ENCODE peak calls at places on chromosome 12, in five cellular contexts. Y, O, M, F and U are unnamed samples.

GRCh38 chr12:122894173-122895121 is 1.5 kb downstream of the VPS37B start:
- DNase-seq in Y (no peak), O (no peak), M (no peak), F (no peak), U (no peak)

GRCh38 chr12:12807970-12808702 is 5.0 kb upstream of the DDX47 start:
- DNase-seq in Y (peak), O (no peak), M (peak), F (no peak), U (peak)

GRCh38 chr12:128567730-128568129 is 256.0 kb downstream of the SLC15A4 start:
- DNase-seq in Y (no peak), O (no peak), M (no peak), F (no peak), U (no peak)

GRCh38 chr12:25496098-25496587 is 56.9 kb downstream of the LMNTD1 start:
- DNase-seq in Y (no peak), O (no peak), M (no peak), F (no peak), U (no peak)

GRCh38 chr12:132400011-132400641 is 70.7 kb upstream of the GALNT9 start:
- DNase-seq in Y (no peak), O (no peak), M (no peak), F (no peak), U (no peak)

GRCh38 chr12:123388218-123388947 is 4.5 kb downstream of the KMT5A start:
- DNase-seq in Y (peak), O (peak), M (peak), F (peak), U (peak)

GRCh38 chr12:51318846-51319570 is 5.0 kb downstream of the BIN2 start:
- DNase-seq in Y (no peak), O (no peak), M (no peak), F (no peak), U (no peak)

GRCh38 chr12:94139816-94140215 is 8.6 kb upstream of the PLXNC1 start:
- DNase-seq in Y (no peak), O (no peak), M (no peak), F (no peak), U (no peak)

GRCh38 chr12:67921286-67921685 is 68.0 kb upstream of the IFNG-AS1 start:
- DNase-seq in Y (no peak), O (no peak), M (no peak), F (no peak), U (no peak)

GRCh38 chr12:123450636-123451035 is 7.3 kb upstream of the SNRNP35 start:
- DNase-seq in Y (no peak), O (no peak), M (no peak), F (no peak), U (no peak)

GRCh38 chr12:49478949-49479664 is 59.7 kb upstream of the KCNH3 start:
- DNase-seq in Y (peak), O (no peak), M (no peak), F (no peak), U (no peak)

GRCh38 chr12:78864483-78865296 is at the start of gene SYT1:
- DNase-seq in Y (no peak), O (peak), M (no peak), F (peak), U (no peak)

GRCh38 chr12:112386726-112387125 is 4.5 kb upstream of the HECTD4 start:
- DNase-seq in Y (no peak), O (no peak), M (no peak), F (no peak), U (no peak)

GRCh38 chr12:67786086-67786485 is 137.5 kb downstream of the DYRK2 start:
- DNase-seq in Y (no peak), O (no peak), M (no peak), F (no peak), U (no peak)

GRCh38 chr12:108205864-108206263 is 76.8 kb downstream of the WSCD2 start:
- DNase-seq in Y (no peak), O (no peak), M (no peak), F (no peak), U (no peak)

GRCh38 chr12:101671157-101671791 is 26.2 kb upstream of the CHPT1 start:
- DNase-seq in Y (no peak), O (no peak), M (no peak), F (no peak), U (no peak)

GRCh38 chr12:6234906-6235305 is 34.7 kb downstream of the CD9 start:
- DNase-seq in Y (no peak), O (no peak), M (no peak), F (no peak), U (no peak)

GRCh38 chr12:18217981-18218380 is 43.3 kb upstream of the PIK3C2G start:
- DNase-seq in Y (no peak), O (no peak), M (no peak), F (no peak), U (no peak)

GRCh38 chr12:90953956-90954421 is 987 bp downstream of the CCER1 start:
- DNase-seq in Y (no peak), O (no peak), M (no peak), F (peak), U (no peak)

GRCh38 chr12:109154485-109155438 is 38.4 kb downstream of the ACACB start:
- DNase-seq in Y (peak), O (peak), M (peak), F (peak), U (peak)

GRCh38 chr12:82527165-82527780 is 159.4 kb upstream of the TMTC2 start:
- DNase-seq in Y (peak), O (no peak), M (peak), F (peak), U (no peak)

GRCh38 chr12:57632369-57632897 is 568 bp downstream of the B4GALNT1 start:
- DNase-seq in Y (no peak), O (no peak), M (no peak), F (peak), U (peak)

GRCh38 chr12:62481843-62482540 is 15.4 kb downstream of the MON2 start:
- DNase-seq in Y (no peak), O (no peak), M (no peak), F (no peak), U (no peak)

GRCh38 chr12:10235761-10236631 is 23.3 kb downstream of the GABARAPL1 start:
- DNase-seq in Y (no peak), O (no peak), M (peak), F (peak), U (no peak)

GRCh38 chr12:68806488-68807237 is 1.3 kb upstream of the MDM2 start:
- DNase-seq in Y (no peak), O (no peak), M (no peak), F (no peak), U (no peak)

GRCh38 chr12:132506730-132507538 is 17.0 kb downstream of the FBRSL1 start:
- DNase-seq in Y (peak), O (peak), M (peak), F (no peak), U (peak)

GRCh38 chr12:27711957-27712356 is 1.3 kb downstream of the MRPS35 start:
- DNase-seq in Y (no peak), O (no peak), M (no peak), F (no peak), U (no peak)
- H3K4me3 ChIP-seq in Y (peak), O (peak), M (no peak), F (peak), U (no peak)

GRCh38 chr12:53034459-53034858 is 15.4 kb upstream of the TNS2 start:
- DNase-seq in Y (no peak), O (no peak), M (no peak), F (no peak), U (no peak)
- H3K27ac ChIP-seq in Y (no peak), O (no peak), M (no peak), F (no peak), U (no peak)

GRCh38 chr12:116302200-116303075 is 24.9 kb upstream of the MED13L start:
- DNase-seq in Y (no peak), O (no peak), M (no peak), F (no peak), U (peak)
- H3K4me3 ChIP-seq in Y (no peak), O (no peak), M (no peak), F (no peak), U (no peak)

GRCh38 chr12:2462087-2462486 is 332.7 kb upstream of the FKBP4 start:
- DNase-seq in Y (no peak), O (no peak), M (no peak), F (no peak), U (no peak)
- H3K27ac ChIP-seq in Y (no peak), O (no peak), M (no peak), F (no peak), U (no peak)

GRCh38 chr12:96049096-96049495 is 13.7 kb upstream of the LTA4H start:
- DNase-seq in Y (no peak), O (no peak), M (no peak), F (no peak), U (no peak)

GRCh38 chr12:96047151-96047620 is 11.8 kb upstream of the LTA4H start:
- DNase-seq in Y (no peak), O (no peak), M (no peak), F (no peak), U (no peak)

GRCh38 chr12:96046543-96047137 is 11.3 kb upstream of the LTA4H start:
- DNase-seq in Y (no peak), O (no peak), M (no peak), F (no peak), U (no peak)

GRCh38 chr12:96048392-96048969 is 13.1 kb upstream of the LTA4H start:
- DNase-seq in Y (no peak), O (no peak), M (no peak), F (peak), U (no peak)

DNA sequence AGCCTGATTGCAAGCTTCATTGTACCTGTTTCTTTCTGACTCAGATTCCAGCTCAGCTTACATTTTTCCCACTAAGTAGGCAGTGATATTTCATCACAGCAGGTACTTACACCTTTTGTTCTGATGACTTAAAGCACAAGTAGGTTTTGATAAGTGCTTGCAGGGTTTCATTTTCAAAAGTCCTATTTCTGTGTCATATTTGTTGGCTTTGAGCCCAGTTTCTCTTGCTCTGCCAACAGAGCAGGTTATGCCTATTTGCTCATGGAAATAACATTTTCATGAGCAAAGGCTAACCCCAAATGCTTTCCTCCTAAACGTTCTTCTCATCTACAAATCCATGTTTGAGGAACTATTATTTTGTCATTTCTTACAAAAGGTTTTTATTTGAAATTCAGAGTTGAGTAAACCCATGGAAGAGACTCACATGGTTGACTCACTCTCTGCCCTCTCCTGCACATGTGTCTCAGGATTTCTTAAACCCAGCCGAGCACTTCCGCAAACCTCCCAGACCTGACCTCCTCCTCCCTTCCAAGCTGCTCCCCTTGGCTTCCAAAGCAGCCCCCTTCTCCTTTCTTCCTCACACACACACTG is 12.3 kb upstream of the LTA4H start:
- DNase-seq in Y (no peak), O (no peak), M (peak), F (peak), U (peak)
- H3K4me3 ChIP-seq in Y (no peak), O (no peak), M (no peak), F (no peak), U (no peak)

DNA sequence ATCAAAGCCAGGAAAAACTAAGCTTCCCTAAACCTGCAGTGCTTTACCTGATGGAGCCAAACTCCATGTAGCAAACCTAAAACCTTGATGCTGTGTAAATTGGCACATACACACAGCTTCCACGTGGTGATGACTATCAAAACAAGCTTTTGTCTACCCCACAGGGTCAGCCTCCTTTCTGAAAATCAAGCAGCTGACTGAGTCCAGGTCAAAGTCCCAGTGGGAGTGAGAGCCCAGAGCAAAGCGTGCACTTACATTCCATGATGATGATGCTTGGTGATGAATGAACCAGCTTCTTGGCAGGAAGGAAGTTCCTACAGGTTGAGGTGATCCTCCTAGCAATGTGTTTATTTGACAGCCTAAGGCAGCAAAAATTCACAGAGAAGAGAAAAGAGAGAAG is 630.0 kb upstream of the TBX3 start:
- DNase-seq in Y (no peak), O (no peak), M (no peak), F (peak), U (no peak)
- H3K27ac ChIP-seq in Y (no peak), O (no peak), M (no peak), F (no peak), U (no peak)

GRCh38 chr12:26982866-26983265 is 31.3 kb downstream of the TM7SF3 start:
- DNase-seq in Y (no peak), O (no peak), M (no peak), F (no peak), U (no peak)
- H3K4me3 ChIP-seq in Y (no peak), O (no peak), M (no peak), F (no peak), U (no peak)

GRCh38 chr12:106144847-106145246 is 6.1 kb upstream of the NUAK1 start:
- DNase-seq in Y (no peak), O (no peak), M (no peak), F (no peak), U (no peak)
- H3K27ac ChIP-seq in Y (peak), O (no peak), M (no peak), F (no peak), U (peak)

DNA sequence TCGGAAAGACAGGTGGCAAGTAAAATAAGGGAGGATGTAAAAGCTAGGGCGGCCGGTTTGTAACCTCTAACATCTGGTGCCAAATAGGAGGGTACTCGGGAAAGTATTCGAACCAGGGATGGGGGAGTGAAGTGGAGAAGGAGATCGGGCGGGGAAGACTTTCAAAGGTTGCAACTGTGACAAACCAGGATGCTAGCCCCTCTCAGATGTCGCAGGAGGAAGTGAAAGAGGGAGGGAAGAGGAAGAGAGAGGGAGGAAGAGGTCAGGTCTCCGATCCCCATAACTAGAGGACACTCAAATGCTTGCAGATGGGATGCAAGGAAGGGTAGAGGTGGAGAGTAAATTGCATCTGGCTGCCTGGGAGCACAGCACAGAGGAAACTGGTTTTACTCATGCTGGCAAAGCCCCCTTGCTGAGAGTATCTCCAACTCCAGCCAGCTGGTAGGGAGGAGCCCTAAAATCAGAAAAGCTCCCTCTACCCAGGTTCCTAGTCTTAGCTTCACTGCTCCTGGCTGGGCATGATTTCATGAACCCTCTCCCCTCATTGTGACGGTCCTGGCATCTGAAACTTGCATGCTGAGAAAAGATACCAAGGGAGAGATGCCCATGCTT is 696.6 kb upstream of the TBX3 start:
- DNase-seq in Y (no peak), O (no peak), M (no peak), F (no peak), U (no peak)
- H3K4me3 ChIP-seq in Y (no peak), O (no peak), M (no peak), F (no peak), U (no peak)

GRCh38 chr12:55515696-55516095 is 23.5 kb downstream of the OR6C68 start:
- DNase-seq in Y (no peak), O (no peak), M (no peak), F (peak), U (no peak)
- H3K27ac ChIP-seq in Y (no peak), O (no peak), M (no peak), F (no peak), U (no peak)